ENCODE peak calls at places on chromosomes 1 and 21, in six cellular contexts. R is AG04449, X is NCI-H1105, D is A549, Y is astrocyte of the spinal cord, V is H4. A is an unnamed sample.

GRCh38 chr1:181089777-181090505 is 1.4 kb downstream of the IER5 start:
- DNase-seq in R (no peak), X (peak), D (no peak), Y (peak), V (peak), A (peak)

GRCh38 chr21:46457801-46458314 is 833 bp upstream of the DIP2A start:
- DNase-seq in R (no peak), X (peak), D (peak), Y (peak), V (no peak), A (no peak)

GRCh38 chr1:51627672-51628071 is 10.8 kb downstream of the OSBPL9 start:
- DNase-seq in R (no peak), X (no peak), D (peak), Y (peak), V (peak), A (no peak)

GRCh38 chr1:16631248-16632043 is 18.1 kb upstream of the NBPF1 start:
- DNase-seq in R (no peak), X (no peak), D (no peak), Y (no peak), V (no peak), A (no peak)

GRCh38 chr21:43207868-43208267 is 39.1 kb downstream of the CRYAA start:
- DNase-seq in R (no peak), X (no peak), D (no peak), Y (no peak), V (no peak), A (no peak)

GRCh38 chr1:212974735-212975606 is 24.6 kb downstream of the VASH2 start:
- DNase-seq in R (no peak), X (no peak), D (no peak), Y (no peak), V (no peak), A (no peak)

GRCh38 chr1:231847612-231848390 is 221.2 kb downstream of the DISC1 start:
- DNase-seq in R (no peak), X (no peak), D (no peak), Y (no peak), V (no peak), A (no peak)

GRCh38 chr1:204673909-204674701 is 11.4 kb downstream of the LRRN2 start:
- DNase-seq in R (no peak), X (peak), D (no peak), Y (no peak), V (no peak), A (no peak)

GRCh38 chr1:241202321-241202845 is 154.6 kb downstream of the RGS7 start:
- DNase-seq in R (no peak), X (no peak), D (no peak), Y (no peak), V (no peak), A (no peak)

GRCh38 chr1:226325178-226325577 is 16.2 kb upstream of the LIN9 start:
- DNase-seq in R (no peak), X (no peak), D (peak), Y (no peak), V (peak), A (no peak)

GRCh38 chr1:228295201-228295600 is 87.4 kb downstream of the OBSCN start:
- DNase-seq in R (no peak), X (no peak), D (no peak), Y (no peak), V (no peak), A (no peak)

GRCh38 chr21:10272216-10272615 is 249.2 kb upstream of the TPTE start:
- DNase-seq in R (no peak), X (no peak), D (peak), Y (no peak), V (peak), A (no peak)

GRCh38 chr21:31772674-31773555 is 41.0 kb upstream of the SCAF4 start:
- DNase-seq in R (no peak), X (no peak), D (no peak), Y (no peak), V (no peak), A (no peak)

GRCh38 chr1:119097380-119097779 is 43.1 kb downstream of the WARS2 start:
- DNase-seq in R (no peak), X (no peak), D (no peak), Y (peak), V (no peak), A (no peak)

GRCh38 chr1:20281801-20282200 is 8.9 kb upstream of the VWA5B1 start:
- DNase-seq in R (no peak), X (no peak), D (peak), Y (no peak), V (peak), A (no peak)

GRCh38 chr21:45318556-45319341 is 31.1 kb upstream of the POFUT2 start:
- DNase-seq in R (no peak), X (no peak), D (peak), Y (no peak), V (no peak), A (no peak)

GRCh38 chr1:91760487-91760886 is 125.5 kb downstream of the TGFBR3 start:
- DNase-seq in R (no peak), X (no peak), D (no peak), Y (no peak), V (no peak), A (no peak)

GRCh38 chr1:36203027-36203553 is 21.2 kb upstream of the THRAP3 start:
- DNase-seq in R (no peak), X (no peak), D (no peak), Y (no peak), V (no peak), A (no peak)

GRCh38 chr1:180415985-180416633 is 86.3 kb downstream of the ACBD6 start:
- DNase-seq in R (no peak), X (peak), D (peak), Y (peak), V (peak), A (peak)

GRCh38 chr1:37016121-37016520 is 18.2 kb downstream of the GRIK3 start:
- DNase-seq in R (no peak), X (no peak), D (no peak), Y (no peak), V (no peak), A (no peak)

GRCh38 chr1:244971524-244972216 is 107.3 kb upstream of the HNRNPU start:
- DNase-seq in R (no peak), X (peak), D (no peak), Y (peak), V (no peak), A (peak)

GRCh38 chr1:155321577-155322497 is 1.1 kb downstream of the RUSC1 start:
- DNase-seq in R (no peak), X (no peak), D (no peak), Y (peak), V (no peak), A (no peak)

GRCh38 chr1:248857201-248857600 is 1.7 kb downstream of the ZNF692 start:
- DNase-seq in R (no peak), X (no peak), D (no peak), Y (no peak), V (no peak), A (no peak)

GRCh38 chr1:60893111-60893510 is 189.2 kb upstream of the NFIA start:
- DNase-seq in R (no peak), X (no peak), D (no peak), Y (no peak), V (no peak), A (no peak)

GRCh38 chr1:6955357-6956154 is 170.3 kb downstream of the CAMTA1 start:
- DNase-seq in R (no peak), X (no peak), D (no peak), Y (no peak), V (no peak), A (no peak)

GRCh38 chr1:18965206-18966173 is 9.0 kb upstream of the IFFO2 start:
- DNase-seq in R (no peak), X (no peak), D (peak), Y (no peak), V (peak), A (no peak)

GRCh38 chr21:29499734-29500343 is 201.1 kb downstream of the BACH1 start:
- DNase-seq in R (no peak), X (peak), D (peak), Y (peak), V (peak), A (no peak)

GRCh38 chr1:41108696-41109284 is 87.3 kb upstream of the SLFNL1 start:
- DNase-seq in R (no peak), X (no peak), D (peak), Y (no peak), V (peak), A (no peak)

GRCh38 chr1:59845091-59845490 is 30.3 kb downstream of the HOOK1 start:
- DNase-seq in R (no peak), X (no peak), D (no peak), Y (no peak), V (no peak), A (no peak)

GRCh38 chr1:44783697-44784093 is 4.3 kb downstream of the BEST4 start:
- DNase-seq in R (no peak), X (no peak), D (no peak), Y (no peak), V (no peak), A (no peak)